ENCODE peak calls at places on chromosomes 5 and 9, in six cellular contexts. D, R, P, G, O and V are unnamed samples.
A peak's percentile ranks its signal among the peaks of the same experiment; 100 is the strongest.

GRCh38 chr5:169772688-169773087 is 135.6 kb downstream of the DOCK2 start:
- DNase-seq in D (no peak), R (no peak), P (no peak), G (no peak), O (no peak), V (no peak)

GRCh38 chr5:88954511-88954910 is 71.5 kb upstream of the MEF2C start:
- DNase-seq in D (no peak), R (no peak), P (no peak), G (no peak), O (no peak), V (peak; percentile 77)

GRCh38 chr9:37061763-37062162 is 27.7 kb upstream of the PAX5 start:
- DNase-seq in D (no peak), R (no peak), P (no peak), G (no peak), O (no peak), V (no peak)

GRCh38 chr5:3602713-3603502 is 7.3 kb downstream of the IRX1 start:
- DNase-seq in D (no peak), R (no peak), P (no peak), G (peak; percentile 9), O (no peak), V (no peak)

GRCh38 chr5:71693828-71694427 is 25.1 kb upstream of the CARTPT start:
- DNase-seq in D (peak; percentile 73), R (no peak), P (no peak), G (no peak), O (peak; percentile 61), V (peak; percentile 15)

GRCh38 chr5:80466669-80467485 is 21.0 kb upstream of the FAM151B start:
- DNase-seq in D (no peak), R (no peak), P (no peak), G (no peak), O (no peak), V (no peak)

GRCh38 chr9:70261131-70261870 is 2.5 kb downstream of the SMC5 start:
- DNase-seq in D (no peak), R (no peak), P (no peak), G (no peak), O (no peak), V (no peak)

GRCh38 chr9:98391884-98392283 is 136.4 kb upstream of the TBC1D2 start:
- DNase-seq in D (no peak), R (no peak), P (no peak), G (no peak), O (no peak), V (no peak)

GRCh38 chr9:68668127-68668526 is 36.9 kb upstream of the PIP5K1B start:
- DNase-seq in D (no peak), R (no peak), P (no peak), G (no peak), O (no peak), V (no peak)

GRCh38 chr9:86626802-86627201 is 272.6 kb upstream of the TUT7 start:
- DNase-seq in D (no peak), R (no peak), P (no peak), G (peak; percentile 5), O (no peak), V (peak; percentile 65)

GRCh38 chr9:16413509-16414016 is 456.9 kb downstream of the BNC2 start:
- DNase-seq in D (no peak), R (no peak), P (no peak), G (no peak), O (peak; percentile 40), V (no peak)

GRCh38 chr5:133319905-133320520 is 268.2 kb downstream of the HSPA4 start:
- DNase-seq in D (no peak), R (no peak), P (no peak), G (no peak), O (peak; percentile 30), V (no peak)

GRCh38 chr5:26649000-26649399 is 389.4 kb downstream of the CDH9 start:
- DNase-seq in D (no peak), R (no peak), P (no peak), G (no peak), O (no peak), V (peak; percentile 22)

GRCh38 chr9:34376596-34377401 is at the start of gene MYORG:
- DNase-seq in D (peak; percentile 91), R (peak; percentile 92), P (peak; percentile 96), G (peak; percentile 99), O (peak; percentile 99), V (peak; percentile 97)

DNA sequence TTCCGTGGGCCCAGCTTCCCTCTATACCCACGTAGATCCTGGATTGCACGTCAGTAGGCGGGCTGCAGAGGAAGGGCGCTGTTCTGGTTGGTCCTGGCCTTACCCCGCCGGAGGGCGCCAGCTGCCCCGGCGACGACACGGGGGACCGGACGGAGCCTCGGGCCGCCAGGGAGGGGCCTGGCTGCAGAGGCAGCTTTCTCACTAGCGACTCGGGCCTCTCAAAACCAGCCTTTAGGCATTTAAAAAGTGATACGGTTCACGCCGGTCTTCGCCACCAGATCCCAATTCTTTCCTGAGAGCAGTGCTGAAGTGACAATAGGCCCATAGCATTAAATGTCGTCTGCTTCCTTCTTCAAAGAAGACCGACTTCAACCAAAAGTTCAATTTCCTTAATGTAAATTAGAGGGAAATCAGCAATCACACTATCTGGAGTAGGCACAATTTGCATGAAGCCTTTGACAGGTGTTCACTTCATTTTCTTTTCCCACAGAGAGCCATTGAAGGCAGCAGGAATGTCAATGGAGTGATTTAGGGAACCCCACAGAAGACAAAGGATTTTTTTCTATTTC is 17.6 kb upstream of the UBE2D2 start:
- DNase-seq in D (peak; percentile 81), R (peak; percentile 61), P (peak; percentile 56), G (peak; percentile 66), O (peak; percentile 20), V (peak; percentile 83)
- H3K4me3 ChIP-seq in D (peak overlapping the region; percentile 41), R (peak overlapping the region; percentile 32), P (peak overlapping the region; percentile 47), G (no peak overlapping the region), O (no peak overlapping the region), V (peak overlapping the region; percentile 40)

GRCh38 chr9:116320180-116320799 is 166.7 kb downstream of the PAPPA start:
- DNase-seq in D (no peak), R (no peak), P (no peak), G (no peak), O (no peak), V (no peak)
- H3K27me3 ChIP-seq in D (no peaks in the 10 kb centered on the region), R (no peaks in the 10 kb centered on the region), P (no peaks in the 10 kb centered on the region), G (no peaks in the 10 kb centered on the region), O (no peaks in the 10 kb centered on the region), V (no peaks in the 10 kb centered on the region)

GRCh38 chr5:74094779-74095108 is 468.7 kb downstream of the ARHGEF28 start:
- DNase-seq in D (no peak), R (no peak), P (no peak), G (no peak), O (no peak), V (no peak)

GRCh38 chr5:74093501-74093993 is 467.6 kb downstream of the ARHGEF28 start:
- DNase-seq in D (no peak), R (no peak), P (no peak), G (no peak), O (no peak), V (no peak)

GRCh38 chr5:74094096-74094778 is 468.2 kb downstream of the ARHGEF28 start:
- DNase-seq in D (peak; percentile 72), R (no peak), P (no peak), G (no peak), O (no peak), V (no peak)

GRCh38 chr5:74095871-74096270 is 469.9 kb downstream of the ARHGEF28 start:
- DNase-seq in D (no peak), R (no peak), P (no peak), G (no peak), O (no peak), V (no peak)

DNA sequence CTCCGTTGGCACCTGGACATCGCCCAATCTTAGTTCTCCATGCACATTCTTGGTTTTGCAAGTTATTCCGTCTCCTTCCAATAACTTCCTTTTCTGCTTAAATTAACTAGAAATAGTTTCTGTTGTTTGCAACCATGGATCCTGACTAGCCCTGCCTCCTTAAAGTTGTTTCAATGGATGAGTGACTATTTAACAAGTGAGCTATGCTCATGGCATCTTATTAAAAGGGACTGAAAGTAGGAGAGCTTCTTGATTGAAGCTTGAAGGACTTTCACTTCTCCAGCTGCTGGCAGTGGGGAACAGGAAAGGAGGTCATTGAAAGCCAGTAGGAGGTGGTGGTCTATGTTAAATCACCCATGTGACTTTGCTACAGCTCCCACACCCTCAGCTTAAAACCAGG is 466.8 kb downstream of the ARHGEF28 start:
- DNase-seq in D (no peak), R (no peak), P (no peak), G (no peak), O (no peak), V (no peak)
- H3K4me1 ChIP-seq in D (peaks cover 6% of the 10 kb centered on the region), R (no peaks in the 10 kb centered on the region), P (no peaks in the 10 kb centered on the region), G (no peaks in the 10 kb centered on the region), O (no peaks in the 10 kb centered on the region), V (peaks cover 10% of the 10 kb centered on the region)

GRCh38 chr9:21688108-21689102 is 114.0 kb upstream of the MTAP start:
- DNase-seq in D (no peak), R (no peak), P (no peak), G (no peak), O (no peak), V (no peak)

GRCh38 chr9:21690561-21690960 is 111.9 kb upstream of the MTAP start:
- DNase-seq in D (no peak), R (no peak), P (no peak), G (no peak), O (no peak), V (no peak)

GRCh38 chr9:21687351-21687750 is 115.1 kb upstream of the MTAP start:
- DNase-seq in D (no peak), R (no peak), P (no peak), G (no peak), O (no peak), V (no peak)

GRCh38 chr9:21692390-21692789 is 110.0 kb upstream of the MTAP start:
- DNase-seq in D (no peak), R (no peak), P (no peak), G (no peak), O (no peak), V (no peak)

DNA sequence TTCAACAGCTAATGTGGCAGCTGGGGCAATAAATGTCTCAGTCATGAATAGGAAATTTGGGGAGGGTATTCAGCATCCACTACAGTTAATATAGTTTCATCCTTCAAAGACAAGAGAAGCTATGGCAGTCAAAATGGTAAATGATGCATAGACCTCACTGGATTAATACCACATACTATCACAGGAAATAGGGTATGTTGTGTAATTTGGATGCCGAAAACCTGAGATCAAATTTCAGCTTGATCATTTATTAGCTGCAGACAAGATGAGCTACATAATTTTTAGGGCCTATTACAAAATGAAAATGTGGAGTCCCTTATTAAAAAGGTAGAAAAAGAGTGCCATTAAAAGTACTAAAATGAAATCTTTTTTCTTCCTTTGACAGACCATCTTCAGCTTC is 112.6 kb upstream of the MTAP start:
- DNase-seq in D (no peak), R (no peak), P (no peak), G (no peak), O (no peak), V (no peak)
- H3K4me3 ChIP-seq in D (no peak overlapping the region), R (no peak overlapping the region), P (no peak overlapping the region), G (no peak overlapping the region), O (no peak overlapping the region), V (no peak overlapping the region)